ENCODE peak calls at places on chromosomes 13 and 19, in seven cellular contexts. One of them, this sample, is unnamed. For H3K4me1, the result is how much of the 10 kb centered on the place peaks cover.

GRCh38 chr19:36986601-36987000 is 70.5 kb downstream of the ZNF568 start:
- DNase-seq in CD4-positive, CD25-positive, alpha-beta regulatory T cell: no peak
- DNase-seq in CD8-positive, alpha-beta T cell: no peak
- DNase-seq in IMR-90: no peak
- DNase-seq in CD4-positive, alpha-beta memory T cell: no peak
- DNase-seq in pancreas: no peak
- DNase-seq in fibroblast of lung: no peak
- DNase-seq in this sample: no peak

GRCh38 chr19:32308436-32309077 is 36.9 kb upstream of the ZNF507 start:
- DNase-seq in CD4-positive, CD25-positive, alpha-beta regulatory T cell: no peak
- DNase-seq in CD4-positive, alpha-beta memory T cell: no peak
- DNase-seq in pancreas: no peak
- DNase-seq in CD8-positive, alpha-beta T cell: no peak
- DNase-seq in IMR-90: no peak
- DNase-seq in fibroblast of lung: no peak
- DNase-seq in this sample: no peak

GRCh38 chr13:100798739-100799361 is 124.3 kb upstream of the TMTC4 start:
- DNase-seq in CD8-positive, alpha-beta T cell: no peak
- DNase-seq in IMR-90: no peak
- DNase-seq in pancreas: no peak
- DNase-seq in fibroblast of lung: no peak
- DNase-seq in CD4-positive, alpha-beta memory T cell: no peak
- DNase-seq in CD4-positive, CD25-positive, alpha-beta regulatory T cell: no peak
- DNase-seq in this sample: no peak

GRCh38 chr13:64371045-64371444 is 2859.1 kb downstream of the PCDH9 start:
- DNase-seq in IMR-90: peak
- DNase-seq in CD8-positive, alpha-beta T cell: no peak
- DNase-seq in CD4-positive, alpha-beta memory T cell: no peak
- DNase-seq in pancreas: no peak
- DNase-seq in fibroblast of lung: no peak
- DNase-seq in CD4-positive, CD25-positive, alpha-beta regulatory T cell: no peak
- DNase-seq in this sample: no peak

GRCh38 chr13:90696254-90696653 is 651.2 kb upstream of the MIR17HG start:
- DNase-seq in IMR-90: peak
- DNase-seq in fibroblast of lung: no peak
- DNase-seq in CD4-positive, alpha-beta memory T cell: no peak
- DNase-seq in CD8-positive, alpha-beta T cell: no peak
- DNase-seq in CD4-positive, CD25-positive, alpha-beta regulatory T cell: no peak
- DNase-seq in pancreas: no peak
- DNase-seq in this sample: no peak

GRCh38 chr13:101455863-101456262 is 3.4 kb downstream of the ITGBL1 start:
- DNase-seq in fibroblast of lung: peak
- DNase-seq in pancreas: no peak
- DNase-seq in IMR-90: peak
- DNase-seq in CD4-positive, CD25-positive, alpha-beta regulatory T cell: no peak
- DNase-seq in CD8-positive, alpha-beta T cell: no peak
- DNase-seq in CD4-positive, alpha-beta memory T cell: no peak
- DNase-seq in this sample: no peak

GRCh38 chr19:21688464-21688863 is 78.9 kb downstream of the ZNF100 start:
- DNase-seq in fibroblast of lung: no peak
- DNase-seq in CD4-positive, CD25-positive, alpha-beta regulatory T cell: no peak
- DNase-seq in CD8-positive, alpha-beta T cell: no peak
- DNase-seq in pancreas: no peak
- DNase-seq in IMR-90: no peak
- DNase-seq in CD4-positive, alpha-beta memory T cell: no peak
- DNase-seq in this sample: no peak

GRCh38 chr19:29942404-29943261 is 594 bp downstream of the URI1 start:
- DNase-seq in CD8-positive, alpha-beta T cell: peak
- DNase-seq in CD4-positive, CD25-positive, alpha-beta regulatory T cell: peak
- DNase-seq in IMR-90: no peak
- DNase-seq in CD4-positive, alpha-beta memory T cell: peak
- DNase-seq in pancreas: peak
- DNase-seq in fibroblast of lung: peak
- DNase-seq in this sample: peak

GRCh38 chr19:29329460-29330134 is 116.6 kb upstream of the UQCRFS1 start:
- DNase-seq in CD8-positive, alpha-beta T cell: no peak
- DNase-seq in pancreas: no peak
- DNase-seq in CD4-positive, alpha-beta memory T cell: no peak
- DNase-seq in IMR-90: no peak
- DNase-seq in CD4-positive, CD25-positive, alpha-beta regulatory T cell: no peak
- DNase-seq in fibroblast of lung: no peak
- DNase-seq in this sample: no peak

GRCh38 chr13:95128045-95128643 is 173.1 kb downstream of the ABCC4 start:
- DNase-seq in CD4-positive, alpha-beta memory T cell: no peak
- DNase-seq in fibroblast of lung: peak
- DNase-seq in IMR-90: no peak
- DNase-seq in CD8-positive, alpha-beta T cell: no peak
- DNase-seq in CD4-positive, CD25-positive, alpha-beta regulatory T cell: no peak
- DNase-seq in pancreas: no peak
- DNase-seq in this sample: no peak

GRCh38 chr19:30664358-30665058 is 292.3 kb downstream of the ZNF536 start:
- DNase-seq in CD4-positive, CD25-positive, alpha-beta regulatory T cell: no peak
- DNase-seq in IMR-90: peak
- DNase-seq in CD4-positive, alpha-beta memory T cell: no peak
- DNase-seq in CD8-positive, alpha-beta T cell: no peak
- DNase-seq in pancreas: peak
- DNase-seq in fibroblast of lung: peak
- DNase-seq in this sample: peak

GRCh38 chr13:103100795-103101194 is 34.6 kb upstream of the SLC10A2 start:
- DNase-seq in CD4-positive, CD25-positive, alpha-beta regulatory T cell: no peak
- DNase-seq in fibroblast of lung: no peak
- DNase-seq in CD8-positive, alpha-beta T cell: no peak
- DNase-seq in IMR-90: no peak
- DNase-seq in CD4-positive, alpha-beta memory T cell: no peak
- DNase-seq in pancreas: no peak
- DNase-seq in this sample: no peak

GRCh38 chr13:33676700-33677048 is 141.3 kb upstream of the RFC3 start:
- DNase-seq in pancreas: peak
- DNase-seq in IMR-90: peak
- DNase-seq in fibroblast of lung: peak
- DNase-seq in CD4-positive, CD25-positive, alpha-beta regulatory T cell: peak
- DNase-seq in CD4-positive, alpha-beta memory T cell: no peak
- DNase-seq in CD8-positive, alpha-beta T cell: no peak
- DNase-seq in this sample: peak

GRCh38 chr19:42441047-42441440 is 1.7 kb downstream of the CXCL17 start:
- DNase-seq in IMR-90: no peak
- DNase-seq in CD8-positive, alpha-beta T cell: no peak
- DNase-seq in CD4-positive, alpha-beta memory T cell: peak
- DNase-seq in CD4-positive, CD25-positive, alpha-beta regulatory T cell: no peak
- DNase-seq in fibroblast of lung: no peak
- DNase-seq in pancreas: no peak
- DNase-seq in this sample: no peak
- H3K4me3 ChIP-seq in IMR-90: no peak
- H3K4me3 ChIP-seq in CD8-positive, alpha-beta T cell: no peak
- H3K4me3 ChIP-seq in CD4-positive, alpha-beta memory T cell: no peak
- H3K4me3 ChIP-seq in CD4-positive, CD25-positive, alpha-beta regulatory T cell: no peak
- H3K4me3 ChIP-seq in fibroblast of lung: no peak
- H3K4me3 ChIP-seq in pancreas: no peak
- H3K4me3 ChIP-seq in this sample: no peak

GRCh38 chr13:114120486-114121430 is 11.7 kb downstream of the RASA3 start:
- DNase-seq in CD4-positive, alpha-beta memory T cell: no peak
- DNase-seq in CD4-positive, CD25-positive, alpha-beta regulatory T cell: no peak
- DNase-seq in IMR-90: no peak
- DNase-seq in CD8-positive, alpha-beta T cell: peak
- DNase-seq in pancreas: no peak
- DNase-seq in fibroblast of lung: no peak
- DNase-seq in this sample: no peak
- H3K4me1 ChIP-seq in CD4-positive, alpha-beta memory T cell: half or more
- H3K4me1 ChIP-seq in CD4-positive, CD25-positive, alpha-beta regulatory T cell: half or more
- H3K4me1 ChIP-seq in IMR-90: under half
- H3K4me1 ChIP-seq in CD8-positive, alpha-beta T cell: half or more
- H3K4me1 ChIP-seq in pancreas: under half
- H3K4me1 ChIP-seq in fibroblast of lung: under half
- H3K4me1 ChIP-seq in this sample: under half

GRCh38 chr13:39405596-39405995 is 197.4 kb downstream of the LHFPL6 start:
- DNase-seq in fibroblast of lung: no peak
- DNase-seq in IMR-90: no peak
- DNase-seq in pancreas: no peak
- DNase-seq in CD4-positive, CD25-positive, alpha-beta regulatory T cell: no peak
- DNase-seq in CD4-positive, alpha-beta memory T cell: no peak
- DNase-seq in CD8-positive, alpha-beta T cell: no peak
- DNase-seq in this sample: no peak
- H3K27ac ChIP-seq in fibroblast of lung: no peak
- H3K27ac ChIP-seq in IMR-90: no peak
- H3K27ac ChIP-seq in pancreas: no peak
- H3K27ac ChIP-seq in CD4-positive, CD25-positive, alpha-beta regulatory T cell: no peak
- H3K27ac ChIP-seq in CD4-positive, alpha-beta memory T cell: no peak
- H3K27ac ChIP-seq in CD8-positive, alpha-beta T cell: no peak
- H3K27ac ChIP-seq in this sample: no peak

GRCh38 chr19:7421941-7422744 is 66.7 kb downstream of the PEX11G start:
- DNase-seq in CD4-positive, CD25-positive, alpha-beta regulatory T cell: no peak
- DNase-seq in IMR-90: no peak
- DNase-seq in CD4-positive, alpha-beta memory T cell: no peak
- DNase-seq in CD8-positive, alpha-beta T cell: no peak
- DNase-seq in pancreas: no peak
- DNase-seq in fibroblast of lung: no peak
- DNase-seq in this sample: no peak
- H3K4me3 ChIP-seq in CD4-positive, CD25-positive, alpha-beta regulatory T cell: no peak
- H3K4me3 ChIP-seq in IMR-90: no peak
- H3K4me3 ChIP-seq in CD4-positive, alpha-beta memory T cell: no peak
- H3K4me3 ChIP-seq in CD8-positive, alpha-beta T cell: no peak
- H3K4me3 ChIP-seq in pancreas: no peak
- H3K4me3 ChIP-seq in fibroblast of lung: no peak
- H3K4me3 ChIP-seq in this sample: no peak

DNA sequence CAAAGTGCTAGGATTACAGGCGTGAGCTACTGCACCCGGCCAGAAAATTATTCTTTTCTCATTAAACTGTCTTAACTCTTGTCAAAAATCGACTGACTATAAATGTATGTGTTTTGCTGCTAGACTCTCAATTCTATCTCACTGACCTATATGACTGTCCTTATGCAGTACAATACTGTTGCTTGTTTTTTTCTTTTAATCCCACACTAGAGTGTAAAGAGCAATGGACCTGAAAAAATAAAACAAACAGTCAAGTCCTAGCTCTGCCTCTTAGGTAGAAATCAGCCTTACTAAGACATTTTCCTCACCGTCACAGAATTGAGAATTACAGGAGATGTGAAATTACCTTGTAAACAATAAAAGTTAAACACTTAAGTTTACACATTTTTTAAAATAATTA is 35.1 kb downstream of the INTS6 start:
- DNase-seq in IMR-90: no peak
- DNase-seq in CD8-positive, alpha-beta T cell: no peak
- DNase-seq in pancreas: no peak
- DNase-seq in fibroblast of lung: no peak
- DNase-seq in CD4-positive, CD25-positive, alpha-beta regulatory T cell: no peak
- DNase-seq in CD4-positive, alpha-beta memory T cell: no peak
- DNase-seq in this sample: no peak
- H3K4me1 ChIP-seq in IMR-90: under half
- H3K4me1 ChIP-seq in CD8-positive, alpha-beta T cell: under half
- H3K4me1 ChIP-seq in pancreas: under half
- H3K4me1 ChIP-seq in fibroblast of lung: under half
- H3K4me1 ChIP-seq in CD4-positive, CD25-positive, alpha-beta regulatory T cell: under half
- H3K4me1 ChIP-seq in CD4-positive, alpha-beta memory T cell: under half
- H3K4me1 ChIP-seq in this sample: under half

GRCh38 chr19:18429717-18430416 is 8.1 kb downstream of the ISYNA1 start:
- DNase-seq in IMR-90: no peak
- DNase-seq in CD4-positive, alpha-beta memory T cell: no peak
- DNase-seq in fibroblast of lung: no peak
- DNase-seq in CD4-positive, CD25-positive, alpha-beta regulatory T cell: peak
- DNase-seq in CD8-positive, alpha-beta T cell: no peak
- DNase-seq in pancreas: peak
- DNase-seq in this sample: no peak

GRCh38 chr19:18430417-18431144 is 7.4 kb downstream of the ISYNA1 start:
- DNase-seq in CD4-positive, CD25-positive, alpha-beta regulatory T cell: no peak
- DNase-seq in fibroblast of lung: no peak
- DNase-seq in pancreas: peak
- DNase-seq in CD8-positive, alpha-beta T cell: no peak
- DNase-seq in IMR-90: no peak
- DNase-seq in CD4-positive, alpha-beta memory T cell: no peak
- DNase-seq in this sample: no peak

GRCh38 chr19:18427752-18428131 is 8.5 kb downstream of the SSBP4 start:
- DNase-seq in fibroblast of lung: no peak
- DNase-seq in CD8-positive, alpha-beta T cell: no peak
- DNase-seq in CD4-positive, alpha-beta memory T cell: no peak
- DNase-seq in pancreas: no peak
- DNase-seq in CD4-positive, CD25-positive, alpha-beta regulatory T cell: no peak
- DNase-seq in IMR-90: no peak
- DNase-seq in this sample: no peak

GRCh38 chr19:18428173-18428836 is 9.1 kb downstream of the SSBP4 start:
- DNase-seq in CD4-positive, alpha-beta memory T cell: no peak
- DNase-seq in pancreas: no peak
- DNase-seq in fibroblast of lung: no peak
- DNase-seq in CD8-positive, alpha-beta T cell: no peak
- DNase-seq in CD4-positive, CD25-positive, alpha-beta regulatory T cell: no peak
- DNase-seq in IMR-90: no peak
- DNase-seq in this sample: no peak

GRCh38 chr19:18428837-18429674 is 8.9 kb downstream of the ISYNA1 start:
- DNase-seq in CD8-positive, alpha-beta T cell: peak
- DNase-seq in fibroblast of lung: peak
- DNase-seq in IMR-90: peak
- DNase-seq in CD4-positive, alpha-beta memory T cell: peak
- DNase-seq in pancreas: peak
- DNase-seq in CD4-positive, CD25-positive, alpha-beta regulatory T cell: peak
- DNase-seq in this sample: no peak
- H3K27ac ChIP-seq in CD8-positive, alpha-beta T cell: peak
- H3K27ac ChIP-seq in fibroblast of lung: peak
- H3K27ac ChIP-seq in IMR-90: no peak
- H3K27ac ChIP-seq in CD4-positive, alpha-beta memory T cell: peak
- H3K27ac ChIP-seq in pancreas: peak
- H3K27ac ChIP-seq in CD4-positive, CD25-positive, alpha-beta regulatory T cell: peak
- H3K27ac ChIP-seq in this sample: no peak